ENCODE peak calls at places on chromosomes 3 and 15, in seven cellular contexts. L, A, C, X, R, P and Z are unnamed samples.

GRCh38 chr15:76336254-76337046 is at the start of gene ISL2:
- DNase-seq in L (peak; percentile 96), A (peak; percentile 96), C (peak; percentile 84), X (peak; percentile 89), R (no peak), P (no peak), Z (no peak)

GRCh38 chr3:171189394-171189793 is 162.9 kb upstream of the SLC2A2 start:
- DNase-seq in L (no peak), A (no peak), C (no peak), X (no peak), R (no peak), P (no peak), Z (no peak)

GRCh38 chr15:39580630-39581500 is at the start of gene THBS1:
- DNase-seq in L (peak; percentile 95), A (peak; percentile 99), C (peak; percentile 92), X (peak; percentile 97), R (peak; percentile 86), P (peak; percentile 87), Z (peak; percentile 79)

GRCh38 chr15:49038382-49038781 is 7.9 kb downstream of the SECISBP2L start:
- DNase-seq in L (no peak), A (peak; percentile 9), C (no peak), X (no peak), R (no peak), P (no peak), Z (peak; percentile 12)

GRCh38 chr3:170321326-170322034 is 36.0 kb upstream of the SKIL start:
- DNase-seq in L (no peak), A (peak; percentile 35), C (peak; percentile 64), X (no peak), R (no peak), P (no peak), Z (peak; percentile 41)

GRCh38 chr15:52651868-52652267 is 27.3 kb downstream of the ATOSA start:
- DNase-seq in L (peak; percentile 98), A (peak; percentile 84), C (no peak), X (peak; percentile 96), R (peak; percentile 28), P (peak; percentile 79), Z (peak; percentile 81)

GRCh38 chr3:150217691-150218090 is 190.4 kb upstream of the TSC22D2 start:
- DNase-seq in L (no peak), A (no peak), C (no peak), X (no peak), R (no peak), P (no peak), Z (no peak)

GRCh38 chr3:146646251-146646650 is 41.1 kb upstream of the PLSCR5 start:
- DNase-seq in L (no peak), A (no peak), C (no peak), X (no peak), R (no peak), P (no peak), Z (no peak)

DNA sequence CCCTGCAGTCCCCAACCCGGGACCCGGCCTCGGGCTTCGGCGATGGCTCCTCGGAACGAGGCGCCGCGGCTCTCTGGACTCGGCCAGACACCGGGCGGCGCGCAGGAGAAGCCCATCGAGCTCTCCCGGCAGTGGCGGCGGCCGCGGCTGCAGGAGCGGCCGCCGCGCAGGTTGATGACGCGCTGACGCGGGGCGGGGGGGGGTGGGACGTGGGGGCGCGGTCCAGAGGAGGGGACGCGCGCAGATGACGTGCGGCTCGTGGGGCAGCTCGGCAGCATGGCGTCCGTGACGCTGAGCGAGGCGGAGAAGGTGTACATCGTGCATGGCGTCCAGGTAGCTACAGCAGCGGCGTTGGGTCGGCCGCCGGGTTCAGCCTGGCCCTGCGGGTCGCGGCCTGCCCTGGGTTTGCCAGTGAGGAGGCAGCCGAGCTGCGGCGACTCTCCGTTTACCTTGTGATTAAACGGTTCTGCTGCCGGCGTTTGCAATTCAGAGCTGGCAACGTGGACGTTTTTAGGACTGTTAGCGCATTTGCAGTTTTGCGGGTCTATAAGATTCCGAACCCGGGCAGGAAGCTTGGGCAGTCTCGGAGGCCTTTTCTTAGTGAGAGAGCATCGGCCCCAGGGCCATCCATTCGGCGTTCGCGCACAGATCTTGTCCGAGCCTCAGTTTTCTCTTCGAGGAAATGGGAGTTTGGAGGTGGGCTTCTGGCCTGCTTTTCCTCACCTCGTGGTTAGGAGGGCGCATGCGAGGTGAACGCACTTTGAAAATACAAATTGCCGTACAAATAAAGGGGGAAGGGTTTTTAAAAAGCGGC is at the start of the genes EXOSC7 and ZDHHC3:
- DNase-seq in L (peak; percentile 81), A (peak; percentile 82), C (peak; percentile 94), X (peak; percentile 87), R (peak; percentile 74), P (peak; percentile 87), Z (peak; percentile 56)
- TF ChIP-seq CTCF in L (no peak), A (no peak), C (no peak), X (no peak), R (no peak), P (no peak), Z (no peak)

GRCh38 chr3:128486157-128486691 is 6.8 kb downstream of the GATA2 start:
- DNase-seq in L (no peak), A (no peak), C (no peak), X (no peak), R (no peak), P (no peak), Z (no peak)

GRCh38 chr3:128485283-128486156 is 7.5 kb downstream of the GATA2 start:
- DNase-seq in L (no peak), A (no peak), C (peak; percentile 41), X (no peak), R (no peak), P (no peak), Z (no peak)

GRCh38 chr3:128482857-128483656 is 9.9 kb downstream of the GATA2 start:
- DNase-seq in L (peak; percentile 84), A (peak; percentile 69), C (peak; percentile 47), X (peak; percentile 67), R (no peak), P (peak; percentile 73), Z (no peak)

GRCh38 chr3:128483657-128484403 is 9.2 kb downstream of the GATA2 start:
- DNase-seq in L (no peak), A (no peak), C (peak; percentile 38), X (no peak), R (no peak), P (no peak), Z (no peak)

DNA sequence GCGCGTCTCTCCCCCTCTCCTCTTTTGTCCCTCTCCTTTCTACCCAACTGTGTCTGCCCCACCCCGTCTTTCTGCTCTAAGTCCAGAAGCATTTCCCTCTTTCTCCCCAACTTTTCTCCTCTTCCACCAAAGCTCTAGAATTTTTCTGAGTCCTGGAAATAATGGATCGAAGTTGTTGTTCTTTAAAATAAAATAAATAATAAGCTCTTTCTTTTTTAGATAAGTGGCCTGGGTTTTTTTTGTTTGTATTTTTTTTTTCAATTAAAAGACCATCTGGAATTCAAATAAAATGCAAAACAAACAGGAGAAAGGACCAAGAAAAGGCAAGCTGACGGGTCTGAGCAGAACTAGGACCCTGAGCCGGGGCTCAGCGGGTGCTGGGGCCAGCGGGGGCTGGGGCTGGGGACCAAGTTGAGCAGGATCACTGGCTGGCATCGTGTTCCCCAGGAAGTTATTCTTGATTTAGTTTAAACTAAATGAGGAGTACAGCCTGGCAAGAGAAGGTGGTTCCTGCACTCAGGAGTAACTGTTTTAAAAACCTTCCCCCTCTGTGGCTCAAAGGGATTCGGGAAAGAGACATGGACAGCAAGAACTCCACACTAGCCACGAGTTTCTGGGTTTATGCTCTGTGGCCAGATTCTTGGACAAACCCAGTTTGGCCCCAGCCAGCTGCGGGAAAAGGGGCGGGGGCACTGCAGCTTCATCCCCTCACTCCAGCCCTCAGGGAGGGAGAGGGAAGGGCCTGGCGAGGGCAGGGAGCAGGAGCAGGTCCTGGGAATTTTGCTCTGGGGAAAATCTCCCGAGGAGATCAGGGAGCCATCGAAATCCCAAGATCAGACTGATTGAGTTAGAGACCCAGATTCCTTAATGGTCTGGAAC is 8.4 kb downstream of the GATA2 start:
- DNase-seq in L (no peak), A (no peak), C (peak; percentile 22), X (no peak), R (no peak), P (no peak), Z (no peak)
- H3K4me3 ChIP-seq in L (no peak overlapping the region), A (peak overlapping the region; percentile 79), C (peak overlapping the region; percentile 65), X (peak overlapping the region; percentile 84), R (no peak overlapping the region), P (peak overlapping the region; percentile 75), Z (no peak overlapping the region)

GRCh38 chr3:175479800-175480199 is 620.7 kb downstream of the NAALADL2 start:
- DNase-seq in L (no peak), A (no peak), C (no peak), X (no peak), R (no peak), P (no peak), Z (no peak)

GRCh38 chr3:175489406-175489805 is 630.3 kb downstream of the NAALADL2 start:
- DNase-seq in L (no peak), A (no peak), C (no peak), X (no peak), R (no peak), P (no peak), Z (no peak)

GRCh38 chr3:175486255-175486654 is 627.1 kb downstream of the NAALADL2 start:
- DNase-seq in L (no peak), A (no peak), C (no peak), X (no peak), R (no peak), P (no peak), Z (no peak)

GRCh38 chr3:175484666-175485065 is 625.5 kb downstream of the NAALADL2 start:
- DNase-seq in L (no peak), A (no peak), C (no peak), X (no peak), R (no peak), P (no peak), Z (no peak)

DNA sequence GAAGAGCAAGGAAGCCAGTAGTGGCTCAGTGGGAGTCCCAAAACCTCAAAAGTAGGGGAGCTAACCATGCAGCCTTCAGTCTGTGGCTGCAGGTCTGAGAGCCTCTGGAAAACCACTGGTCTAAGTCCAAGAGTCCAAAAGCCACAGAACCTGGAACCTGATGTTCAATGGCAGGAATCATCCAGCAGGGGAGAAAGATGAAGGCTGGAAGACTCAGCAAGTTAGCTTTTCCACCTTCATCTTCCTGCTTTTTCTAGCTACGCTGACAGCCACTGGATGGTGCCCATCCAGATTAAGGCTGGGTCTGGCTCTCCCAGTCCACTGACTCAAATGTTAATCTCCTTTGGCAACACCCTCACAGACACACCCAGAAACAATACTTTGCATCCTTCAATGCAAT is 626.3 kb downstream of the NAALADL2 start:
- DNase-seq in L (no peak), A (no peak), C (no peak), X (no peak), R (no peak), P (no peak), Z (no peak)
- TF ChIP-seq CTCF in L (no peak), A (no peak), C (no peak), X (no peak), R (no peak), P (no peak), Z (no peak)

GRCh38 chr3:25654576-25654975 is 10.1 kb downstream of the TOP2B start:
- DNase-seq in L (no peak), A (no peak), C (no peak), X (no peak), R (no peak), P (no peak), Z (no peak)

GRCh38 chr3:25652921-25653320 is 11.8 kb downstream of the TOP2B start:
- DNase-seq in L (peak; percentile 50), A (peak; percentile 33), C (no peak), X (no peak), R (no peak), P (no peak), Z (no peak)

GRCh38 chr3:25655659-25656058 is 9.0 kb downstream of the TOP2B start:
- DNase-seq in L (no peak), A (no peak), C (no peak), X (no peak), R (no peak), P (no peak), Z (no peak)

GRCh38 chr3:25657293-25657692 is 7.4 kb downstream of the TOP2B start:
- DNase-seq in L (no peak), A (no peak), C (no peak), X (no peak), R (no peak), P (no peak), Z (no peak)

GRCh38 chr3:25653322-25653721 is 11.4 kb downstream of the TOP2B start:
- DNase-seq in L (no peak), A (no peak), C (no peak), X (no peak), R (no peak), P (no peak), Z (no peak)
- H3K4me3 ChIP-seq in L (no peak overlapping the region), A (no peak overlapping the region), C (no peak overlapping the region), X (no peak overlapping the region), R (no peak overlapping the region), P (no peak overlapping the region), Z (no peak overlapping the region)